ENCODE peak calls at places on chromosomes 16 and 17, in seven cellular contexts. One of them, this sample, is unnamed.

GRCh38 chr16:54171855-54172537 is 114.6 kb downstream of the IRX3 start:
- DNase-seq in HCT116: no peak
- DNase-seq in H1: no peak
- DNase-seq in GM12878: no peak
- DNase-seq in SK-N-SH: no peak
- DNase-seq in K562: no peak
- DNase-seq in endothelial cell of umbilical vein: no peak
- DNase-seq in this sample: peak; percentile 37

GRCh38 chr16:15865742-15866141 is 8.9 kb upstream of the MYH11 start:
- DNase-seq in HCT116: no peak
- DNase-seq in H1: no peak
- DNase-seq in GM12878: no peak
- DNase-seq in SK-N-SH: no peak
- DNase-seq in K562: no peak
- DNase-seq in endothelial cell of umbilical vein: no peak
- DNase-seq in this sample: no peak

GRCh38 chr16:49924078-49924477 is 68.2 kb upstream of the ZNF423 start:
- DNase-seq in HCT116: peak; percentile 27
- DNase-seq in H1: no peak
- DNase-seq in GM12878: peak; percentile 7
- DNase-seq in SK-N-SH: no peak
- DNase-seq in K562: peak; percentile 76
- DNase-seq in endothelial cell of umbilical vein: no peak
- DNase-seq in this sample: no peak

GRCh38 chr16:51697454-51697853 is 546.4 kb upstream of the SALL1 start:
- DNase-seq in HCT116: no peak
- DNase-seq in H1: no peak
- DNase-seq in GM12878: no peak
- DNase-seq in SK-N-SH: no peak
- DNase-seq in K562: no peak
- DNase-seq in endothelial cell of umbilical vein: no peak
- DNase-seq in this sample: no peak

GRCh38 chr17:44314524-44314868 is 6.1 kb downstream of the RUNDC3A start:
- DNase-seq in HCT116: no peak
- DNase-seq in H1: no peak
- DNase-seq in GM12878: no peak
- DNase-seq in SK-N-SH: peak; percentile 31
- DNase-seq in K562: peak; percentile 6
- DNase-seq in endothelial cell of umbilical vein: no peak
- DNase-seq in this sample: no peak

GRCh38 chr17:1241904-1242303 is 28.3 kb upstream of the BHLHA9 start:
- DNase-seq in HCT116: no peak
- DNase-seq in H1: no peak
- DNase-seq in GM12878: no peak
- DNase-seq in SK-N-SH: peak; percentile 68
- DNase-seq in K562: no peak
- DNase-seq in endothelial cell of umbilical vein: no peak
- DNase-seq in this sample: no peak

GRCh38 chr17:77354420-77354720 is 213.6 kb downstream of the SEC14L1 start:
- DNase-seq in HCT116: no peak
- DNase-seq in H1: no peak
- DNase-seq in GM12878: no peak
- DNase-seq in SK-N-SH: no peak
- DNase-seq in K562: no peak
- DNase-seq in endothelial cell of umbilical vein: no peak
- DNase-seq in this sample: no peak

GRCh38 chr17:29572691-29573557 is 4.4 kb downstream of the TP53I13 start:
- DNase-seq in HCT116: no peak
- DNase-seq in H1: no peak
- DNase-seq in GM12878: no peak
- DNase-seq in SK-N-SH: peak; percentile 89
- DNase-seq in K562: peak; percentile 64
- DNase-seq in endothelial cell of umbilical vein: peak; percentile 53
- DNase-seq in this sample: no peak

GRCh38 chr16:73065617-73066313 is 17.8 kb upstream of the ZFHX3 start:
- DNase-seq in HCT116: no peak
- DNase-seq in H1: no peak
- DNase-seq in GM12878: no peak
- DNase-seq in SK-N-SH: no peak
- DNase-seq in K562: no peak
- DNase-seq in endothelial cell of umbilical vein: no peak
- DNase-seq in this sample: no peak

GRCh38 chr16:15434425-15435215 is at the start of gene BMERB1:
- DNase-seq in HCT116: peak; percentile 12
- DNase-seq in H1: no peak
- DNase-seq in GM12878: no peak
- DNase-seq in SK-N-SH: peak; percentile 94
- DNase-seq in K562: no peak
- DNase-seq in endothelial cell of umbilical vein: peak; percentile 73
- DNase-seq in this sample: no peak

GRCh38 chr17:2703606-2704005 is 8.0 kb downstream of the CLUH start:
- DNase-seq in HCT116: no peak
- DNase-seq in H1: no peak
- DNase-seq in GM12878: no peak
- DNase-seq in SK-N-SH: no peak
- DNase-seq in K562: no peak
- DNase-seq in endothelial cell of umbilical vein: no peak
- DNase-seq in this sample: no peak

GRCh38 chr17:61325382-61326073 is 74.1 kb upstream of the TBX2 start:
- DNase-seq in HCT116: no peak
- DNase-seq in H1: no peak
- DNase-seq in GM12878: no peak
- DNase-seq in SK-N-SH: peak; percentile 78
- DNase-seq in K562: no peak
- DNase-seq in endothelial cell of umbilical vein: no peak
- DNase-seq in this sample: no peak

GRCh38 chr17:71441098-71441497 is 679.7 kb upstream of the SOX9 start:
- DNase-seq in HCT116: peak; percentile 79
- DNase-seq in H1: no peak
- DNase-seq in GM12878: no peak
- DNase-seq in SK-N-SH: no peak
- DNase-seq in K562: no peak
- DNase-seq in endothelial cell of umbilical vein: no peak
- DNase-seq in this sample: no peak

DNA sequence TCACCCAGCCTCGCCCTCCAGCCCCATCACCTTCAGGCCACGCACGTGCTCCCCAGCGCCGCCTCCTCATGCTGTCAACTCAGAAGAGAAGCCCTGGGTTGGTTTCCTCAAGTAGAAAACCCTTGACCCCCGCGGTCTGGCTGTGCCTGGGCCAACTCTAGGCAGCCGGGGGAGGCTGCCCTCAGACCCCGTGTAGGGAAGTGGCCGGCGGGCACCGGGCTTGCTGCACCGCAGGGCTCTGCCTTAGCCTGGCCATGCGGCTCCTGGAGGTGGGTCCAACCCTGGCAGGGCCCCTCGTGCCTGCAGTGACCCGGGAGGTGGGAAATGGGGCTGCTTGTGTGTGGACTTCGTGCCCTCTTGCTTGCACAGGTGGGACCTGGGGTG is 149.9 kb upstream of the GSE1 start:
- DNase-seq in HCT116: no peak
- DNase-seq in H1: no peak
- DNase-seq in GM12878: no peak
- DNase-seq in SK-N-SH: no peak
- DNase-seq in K562: peak; percentile 65
- DNase-seq in endothelial cell of umbilical vein: no peak
- DNase-seq in this sample: no peak
- H3K9ac ChIP-seq in HCT116: no peak overlapping the region
- H3K9ac ChIP-seq in H1: no peak overlapping the region
- H3K9ac ChIP-seq in GM12878: no peak overlapping the region
- H3K9ac ChIP-seq in SK-N-SH: no peak overlapping the region
- H3K9ac ChIP-seq in K562: peak overlapping the region; percentile 41
- H3K9ac ChIP-seq in endothelial cell of umbilical vein: no peak overlapping the region
- H3K9ac ChIP-seq in this sample: no peak overlapping the region

DNA sequence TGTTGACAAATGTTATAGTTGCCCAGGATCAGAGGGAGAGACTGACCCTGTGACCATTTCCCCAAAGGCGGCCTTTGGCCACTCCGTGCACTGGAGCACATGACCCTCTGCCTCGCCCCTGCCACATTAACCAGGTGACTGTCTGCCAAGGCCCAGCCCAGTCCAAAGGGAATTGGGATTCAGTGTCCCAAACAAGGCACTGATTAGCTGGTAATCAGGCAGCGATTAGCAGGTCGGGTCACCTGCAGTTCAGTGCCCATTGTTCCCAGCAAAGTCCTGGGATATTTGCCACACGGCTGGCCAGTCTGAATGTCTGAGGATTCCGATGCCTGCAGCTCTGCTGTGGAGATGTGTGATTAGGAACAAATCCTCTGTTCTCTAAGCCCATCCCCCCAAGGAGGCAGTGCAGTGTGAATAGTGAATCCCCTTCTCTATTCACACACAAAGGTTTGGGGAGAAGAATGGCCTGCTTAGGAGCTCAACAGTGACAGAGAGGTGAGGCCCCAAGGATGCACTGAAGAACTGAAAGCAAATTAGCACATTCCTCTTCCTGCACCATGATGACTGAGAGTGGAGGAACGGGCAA is 123.1 kb upstream of the MAF start:
- DNase-seq in HCT116: no peak
- DNase-seq in H1: no peak
- DNase-seq in GM12878: no peak
- DNase-seq in SK-N-SH: no peak
- DNase-seq in K562: no peak
- DNase-seq in endothelial cell of umbilical vein: no peak
- DNase-seq in this sample: no peak
- TF ChIP-seq POLR2AphosphoS5 in HCT116: no peak
- TF ChIP-seq POLR2AphosphoS5 in H1: no peak
- TF ChIP-seq POLR2AphosphoS5 in GM12878: no peak
- TF ChIP-seq POLR2AphosphoS5 in SK-N-SH: no peak
- TF ChIP-seq POLR2AphosphoS5 in K562: no peak
- TF ChIP-seq POLR2AphosphoS5 in endothelial cell of umbilical vein: no peak
- TF ChIP-seq POLR2AphosphoS5 in this sample: no peak

GRCh38 chr16:70701596-70701995 is 15.7 kb upstream of the MTSS2 start:
- DNase-seq in HCT116: no peak
- DNase-seq in H1: no peak
- DNase-seq in GM12878: no peak
- DNase-seq in SK-N-SH: no peak
- DNase-seq in K562: no peak
- DNase-seq in endothelial cell of umbilical vein: no peak
- DNase-seq in this sample: no peak

GRCh38 chr16:70698901-70699300 is 13.0 kb upstream of the MTSS2 start:
- DNase-seq in HCT116: no peak
- DNase-seq in H1: no peak
- DNase-seq in GM12878: no peak
- DNase-seq in SK-N-SH: no peak
- DNase-seq in K562: no peak
- DNase-seq in endothelial cell of umbilical vein: no peak
- DNase-seq in this sample: no peak

GRCh38 chr16:70699696-70700095 is 13.8 kb upstream of the MTSS2 start:
- DNase-seq in HCT116: no peak
- DNase-seq in H1: no peak
- DNase-seq in GM12878: no peak
- DNase-seq in SK-N-SH: no peak
- DNase-seq in K562: no peak
- DNase-seq in endothelial cell of umbilical vein: no peak
- DNase-seq in this sample: no peak

GRCh38 chr16:70701036-70701435 is 15.2 kb upstream of the MTSS2 start:
- DNase-seq in HCT116: no peak
- DNase-seq in H1: no peak
- DNase-seq in GM12878: no peak
- DNase-seq in SK-N-SH: no peak
- DNase-seq in K562: no peak
- DNase-seq in endothelial cell of umbilical vein: no peak
- DNase-seq in this sample: no peak

DNA sequence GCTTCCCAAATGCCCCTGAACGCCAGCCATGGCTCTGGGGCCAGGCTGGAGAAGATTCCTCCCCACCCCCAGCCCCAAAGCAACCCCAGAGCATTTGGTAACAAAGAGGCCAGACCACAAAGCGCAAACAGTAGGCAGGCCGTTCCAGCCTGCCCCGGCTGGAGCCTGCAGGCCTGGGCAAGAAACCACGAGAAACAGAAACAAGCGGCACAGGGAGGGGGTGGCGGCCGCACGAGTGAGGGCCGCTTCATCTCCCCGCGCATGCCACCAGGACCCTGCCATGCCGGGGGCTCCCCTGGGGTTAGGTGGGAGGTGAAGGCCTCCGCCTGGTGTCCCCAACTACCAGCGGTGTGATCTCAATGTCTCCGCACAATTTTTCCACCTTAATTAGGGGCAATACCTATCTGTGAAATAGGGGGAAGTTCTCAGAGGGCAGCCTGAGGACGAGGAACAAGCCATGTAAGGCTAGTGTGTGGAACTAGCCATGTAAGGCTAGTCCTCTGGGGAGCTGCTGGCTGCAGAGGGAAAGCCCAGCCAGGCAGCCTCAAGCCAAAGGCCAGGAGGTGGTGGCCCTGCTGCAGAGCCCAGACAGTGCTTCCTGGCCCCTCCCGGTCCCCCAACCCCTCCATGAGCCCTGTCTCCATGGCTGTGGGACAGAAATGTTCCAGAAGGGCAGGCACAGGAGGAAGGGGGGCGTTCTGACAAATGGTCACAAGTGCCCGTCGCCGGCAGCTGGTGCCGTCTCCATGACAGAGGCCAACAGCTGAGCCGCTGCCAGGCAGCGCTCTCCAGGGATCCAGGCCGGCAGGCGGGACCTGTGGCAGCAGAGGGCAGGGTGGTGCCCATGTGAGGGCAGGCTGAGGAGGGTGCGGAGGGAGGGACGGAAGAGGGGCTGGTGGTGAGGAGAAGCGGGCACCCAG is 14.5 kb upstream of the MTSS2 start:
- DNase-seq in HCT116: no peak
- DNase-seq in H1: no peak
- DNase-seq in GM12878: no peak
- DNase-seq in SK-N-SH: no peak
- DNase-seq in K562: no peak
- DNase-seq in endothelial cell of umbilical vein: no peak
- DNase-seq in this sample: no peak
- H3K9ac ChIP-seq in HCT116: no peak overlapping the region
- H3K9ac ChIP-seq in H1: no peak overlapping the region
- H3K9ac ChIP-seq in GM12878: no peak overlapping the region
- H3K9ac ChIP-seq in SK-N-SH: no peak overlapping the region
- H3K9ac ChIP-seq in K562: no peak overlapping the region
- H3K9ac ChIP-seq in endothelial cell of umbilical vein: no peak overlapping the region
- H3K9ac ChIP-seq in this sample: no peak overlapping the region

GRCh38 chr17:78839173-78839761 is 1.3 kb downstream of the USP36 start:
- DNase-seq in HCT116: no peak
- DNase-seq in H1: no peak
- DNase-seq in GM12878: no peak
- DNase-seq in SK-N-SH: no peak
- DNase-seq in K562: no peak
- DNase-seq in endothelial cell of umbilical vein: peak; percentile 44
- DNase-seq in this sample: no peak

GRCh38 chr17:78838574-78839005 is 2.0 kb downstream of the USP36 start:
- DNase-seq in HCT116: no peak
- DNase-seq in H1: no peak
- DNase-seq in GM12878: no peak
- DNase-seq in SK-N-SH: no peak
- DNase-seq in K562: no peak
- DNase-seq in endothelial cell of umbilical vein: no peak
- DNase-seq in this sample: no peak

GRCh38 chr17:78840780-78841611 is at the start of gene USP36:
- DNase-seq in HCT116: peak; percentile 100
- DNase-seq in H1: peak; percentile 96
- DNase-seq in GM12878: peak; percentile 97
- DNase-seq in SK-N-SH: peak; percentile 100
- DNase-seq in K562: peak; percentile 99
- DNase-seq in endothelial cell of umbilical vein: peak; percentile 99
- DNase-seq in this sample: peak; percentile 94

GRCh38 chr17:78840530-78840779 is 159 bp downstream of the USP36 start:
- DNase-seq in HCT116: no peak
- DNase-seq in H1: no peak
- DNase-seq in GM12878: no peak
- DNase-seq in SK-N-SH: no peak
- DNase-seq in K562: no peak
- DNase-seq in endothelial cell of umbilical vein: no peak
- DNase-seq in this sample: no peak

GRCh38 chr17:78839762-78840529 is 668 bp downstream of the USP36 start:
- DNase-seq in HCT116: no peak
- DNase-seq in H1: no peak
- DNase-seq in GM12878: no peak
- DNase-seq in SK-N-SH: peak; percentile 79
- DNase-seq in K562: peak; percentile 53
- DNase-seq in endothelial cell of umbilical vein: peak; percentile 27
- DNase-seq in this sample: no peak
- TF ChIP-seq POLR2AphosphoS5 in HCT116: no peak
- TF ChIP-seq POLR2AphosphoS5 in H1: peak; percentile 36
- TF ChIP-seq POLR2AphosphoS5 in GM12878: no peak
- TF ChIP-seq POLR2AphosphoS5 in SK-N-SH: no peak
- TF ChIP-seq POLR2AphosphoS5 in K562: no peak
- TF ChIP-seq POLR2AphosphoS5 in endothelial cell of umbilical vein: no peak
- TF ChIP-seq POLR2AphosphoS5 in this sample: no peak